ENCODE peak calls at places on chromosomes 11 and 22, in nine cellular contexts. Z is H9, Y is NB4, A is tibial nerve, G is fibroblast of mammary gland, F is AG10803, Q is B cell, V is neural crest cell, X is RWPE1. B is an unnamed sample.
A peak's percentile ranks its signal among the peaks of the same experiment; 100 is the strongest.

GRCh38 chr11:46976182-46976854 is 39.8 kb downstream of the CSTPP1 start:
- DNase-seq in Z (no peak), Y (no peak), A (no peak), G (no peak), F (no peak), Q (no peak), V (no peak), X (no peak), B (no peak)

GRCh38 chr11:123799438-123799837 is 6.7 kb downstream of the OR6M1 start:
- DNase-seq in Z (no peak), Y (no peak), A (no peak), G (no peak), F (no peak), Q (no peak), V (no peak), X (no peak), B (no peak)

GRCh38 chr11:92383430-92383829 is 158.8 kb downstream of the FAT3 start:
- DNase-seq in Z (no peak), Y (no peak), A (no peak), G (peak; percentile 88), F (peak; percentile 54), Q (no peak), V (no peak), X (peak; percentile 48), B (no peak)

GRCh38 chr11:122743949-122744876 is 88.7 kb downstream of the UBASH3B start:
- DNase-seq in Z (no peak), Y (peak; percentile 96), A (peak; percentile 18), G (no peak), F (peak; percentile 39), Q (peak; percentile 87), V (no peak), X (no peak), B (no peak)

GRCh38 chr11:69887330-69887729 is 68.1 kb upstream of the FGF3 start:
- DNase-seq in Z (no peak), Y (no peak), A (no peak), G (no peak), F (no peak), Q (no peak), V (no peak), X (no peak), B (no peak)

GRCh38 chr22:23925020-23925606 is 30.9 kb downstream of the MIF start:
- DNase-seq in Z (no peak), Y (no peak), A (no peak), G (no peak), F (no peak), Q (no peak), V (no peak), X (no peak), B (no peak)

GRCh38 chr11:19435306-19435989 is 194.7 kb upstream of the E2F8 start:
- DNase-seq in Z (no peak), Y (no peak), A (no peak), G (no peak), F (no peak), Q (no peak), V (no peak), X (no peak), B (no peak)

GRCh38 chr11:45899448-45900174 is 7.5 kb downstream of the FREY1 start:
- DNase-seq in Z (peak; percentile 94), Y (peak; percentile 46), A (peak; percentile 72), G (peak; percentile 84), F (peak; percentile 81), Q (peak; percentile 86), V (peak; percentile 76), X (peak; percentile 87), B (peak; percentile 87)

GRCh38 chr22:28296452-28296851 is 377.4 kb upstream of the PITPNB start:
- DNase-seq in Z (no peak), Y (no peak), A (no peak), G (no peak), F (no peak), Q (no peak), V (no peak), X (no peak), B (no peak)

GRCh38 chr11:80967649-80968048 is 1526.8 kb upstream of the TENM4 start:
- DNase-seq in Z (no peak), Y (no peak), A (no peak), G (no peak), F (no peak), Q (no peak), V (no peak), X (no peak), B (no peak)

GRCh38 chr11:45926536-45927331 is 4.3 kb downstream of the LARGE2 start:
- DNase-seq in Z (peak; percentile 20), Y (no peak), A (no peak), G (no peak), F (no peak), Q (peak; percentile 38), V (no peak), X (no peak), B (no peak)

GRCh38 chr11:125301301-125301700 is 136.8 kb downstream of the PKNOX2 start:
- DNase-seq in Z (no peak), Y (no peak), A (no peak), G (no peak), F (no peak), Q (no peak), V (no peak), X (no peak), B (no peak)

GRCh38 chr11:78907636-78908035 is 333.0 kb upstream of the NARS2 start:
- DNase-seq in Z (no peak), Y (no peak), A (no peak), G (no peak), F (no peak), Q (no peak), V (no peak), X (peak; percentile 16), B (peak; percentile 8)

GRCh38 chr22:46580940-46581579 is 39.1 kb upstream of the GRAMD4 start:
- DNase-seq in Z (no peak), Y (no peak), A (no peak), G (no peak), F (no peak), Q (no peak), V (no peak), X (no peak), B (no peak)

GRCh38 chr11:120295110-120295509 is 30.0 kb upstream of the TLCD5 start:
- DNase-seq in Z (no peak), Y (no peak), A (no peak), G (no peak), F (no peak), Q (no peak), V (no peak), X (no peak), B (no peak)

GRCh38 chr11:2609345-2609744 is 90.4 kb downstream of the KCNQ1OT1 start:
- DNase-seq in Z (no peak), Y (no peak), A (no peak), G (no peak), F (no peak), Q (no peak), V (no peak), X (no peak), B (no peak)

GRCh38 chr11:11215944-11216343 is 137.1 kb downstream of the CSNK2A3 start:
- DNase-seq in Z (no peak), Y (no peak), A (no peak), G (no peak), F (no peak), Q (no peak), V (no peak), X (no peak), B (peak; percentile 74)

GRCh38 chr11:9616858-9617257 is 43.4 kb downstream of the WEE1 start:
- DNase-seq in Z (no peak), Y (no peak), A (no peak), G (peak; percentile 40), F (no peak), Q (no peak), V (no peak), X (no peak), B (no peak)

GRCh38 chr11:90855531-90855930 is 632.7 kb upstream of the CHORDC1 start:
- DNase-seq in Z (no peak), Y (no peak), A (no peak), G (no peak), F (no peak), Q (no peak), V (no peak), X (no peak), B (peak; percentile 0)

DNA sequence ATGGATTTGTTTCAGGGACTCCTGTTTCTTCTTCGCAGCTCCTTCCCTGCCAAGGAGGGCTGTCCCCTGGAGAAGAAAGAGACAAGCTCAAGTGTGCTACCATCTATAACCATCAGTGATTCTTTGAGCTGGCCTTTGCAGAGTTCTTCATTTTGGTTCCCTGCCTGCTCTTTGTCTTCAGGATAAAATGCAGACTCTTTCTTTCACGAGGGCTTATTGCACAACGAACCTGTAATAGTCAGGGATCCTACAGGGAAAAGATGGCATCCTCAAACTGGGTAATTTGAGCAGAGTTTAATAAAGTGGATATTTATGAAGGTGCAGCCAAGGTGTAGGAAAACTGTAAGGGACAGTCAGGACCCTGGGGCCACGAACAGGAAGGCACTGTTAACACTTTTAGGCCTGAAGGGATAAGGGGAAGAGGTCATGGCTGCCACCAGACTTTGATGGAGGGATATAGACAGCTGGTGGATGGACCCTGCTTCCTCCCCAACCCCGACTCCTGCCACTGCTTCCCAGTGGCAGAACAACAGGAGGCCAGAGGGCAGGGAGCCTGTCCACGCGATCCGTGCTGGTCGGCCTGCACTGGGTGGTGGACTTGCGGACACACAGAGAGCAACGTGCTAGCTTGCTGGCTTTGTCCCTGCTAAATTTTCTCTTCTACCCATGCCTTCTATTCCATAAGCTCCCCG is 767.0 kb downstream of the NTM start:
- DNase-seq in Z (no peak), Y (no peak), A (no peak), G (no peak), F (no peak), Q (no peak), V (no peak), X (no peak), B (no peak)
- TF ChIP-seq CTCF in Z (no peak), Y (no peak), A (no peak), G (no peak), F (no peak), Q (no peak), V (no peak), X (no peak), B (no peak)

GRCh38 chr11:131137046-131137445 is 220.8 kb upstream of the SNX19 start:
- DNase-seq in Z (no peak), Y (no peak), A (no peak), G (peak; percentile 2), F (peak; percentile 4), Q (no peak), V (no peak), X (no peak), B (no peak)
- TF ChIP-seq CTCF in Z (no peak), Y (no peak), A (no peak), G (no peak), F (no peak), Q (no peak), V (no peak), X (no peak), B (no peak)

GRCh38 chr11:68459886-68460740 is 439 bp upstream of the PPP6R3 start:
- DNase-seq in Z (peak; percentile 99), Y (peak; percentile 99), A (peak; percentile 94), G (peak; percentile 97), F (peak; percentile 98), Q (peak; percentile 93), V (peak; percentile 89), X (peak; percentile 99), B (peak; percentile 96)
- TF ChIP-seq CTCF in Z (no peak), Y (no peak), A (no peak), G (no peak), F (no peak), Q (no peak), V (peak; percentile 14), X (no peak), B (no peak)

DNA sequence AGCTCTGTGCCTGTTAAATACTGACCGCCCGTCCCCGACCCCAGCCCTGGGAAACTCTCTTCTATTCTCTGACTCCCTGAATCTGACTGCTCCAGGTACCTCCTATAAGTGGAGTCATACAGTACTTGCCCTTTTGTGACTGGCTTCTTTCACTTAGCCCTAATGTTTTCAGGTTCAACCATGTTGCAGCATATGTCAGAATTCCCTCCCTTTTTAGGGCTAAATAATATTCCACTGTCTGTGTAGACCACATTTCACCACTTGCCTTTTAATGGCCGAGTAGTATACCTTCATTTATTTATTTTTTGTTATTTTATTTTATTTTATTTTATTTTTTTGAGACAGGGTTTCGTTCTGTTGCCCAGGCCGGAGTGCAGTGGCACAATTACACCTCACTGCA is 100.6 kb downstream of the RPS6KA4 start:
- DNase-seq in Z (no peak), Y (no peak), A (no peak), G (no peak), F (no peak), Q (no peak), V (no peak), X (no peak), B (no peak)
- TF ChIP-seq CTCF in Z (no peak), Y (no peak), A (no peak), G (no peak), F (no peak), Q (no peak), V (no peak), X (no peak), B (no peak)

B was measured in Calu3.